ENCODE peak calls at places on chromosomes 5 and 9, in nine cellular contexts. O is GM23248; L is hypothalamus; H is activated T-cell treated with anti-CD3 and anti-CD28 coated beads, Interleukin-2, amount 50 U/mL, for 72 hours; G is activated T-helper 9 cell treated with anti-CD3 and anti-CD28 coated beads, Interleukin-2, amount 50 U/mL, for 16 hours; K is T-helper 9 cell; W is aorta; X is transverse colon; I is activated CD4-positive, alpha-beta memory T cell treated with anti-CD3 and anti-CD28 coated beads for 36 hours. E is an unnamed sample.

GRCh38 chr5:149799119-149799623 is 69.1 kb downstream of the PPARGC1B start:
- DNase-seq in H (no peak), O (peak; percentile 96), L (no peak), W (no peak), K (no peak), G (no peak), X (peak; percentile 74), I (no peak), E (peak; percentile 80)

GRCh38 chr5:34053571-34054271 is 10.7 kb upstream of the C1QTNF3 start:
- DNase-seq in W (no peak), O (peak; percentile 41), L (no peak), K (no peak), I (no peak), H (no peak), G (no peak), X (no peak), E (no peak)

GRCh38 chr9:34158362-34158869 is 20.4 kb upstream of the UBAP1 start:
- DNase-seq in I (no peak), H (no peak), L (no peak), W (no peak), G (no peak), O (peak; percentile 59), K (no peak), X (peak; percentile 15), E (peak; percentile 86)

GRCh38 chr5:92527311-92528078 is 1053.5 kb downstream of the NR2F1-AS1 start:
- DNase-seq in L (no peak), G (no peak), W (no peak), X (no peak), O (peak; percentile 72), I (no peak), H (no peak), K (no peak), E (peak; percentile 27)

GRCh38 chr5:132487841-132488555 is 2.6 kb downstream of the IRF1 start:
- DNase-seq in W (no peak), L (no peak), K (no peak), O (no peak), G (no peak), X (peak; percentile 15), H (peak; percentile 19), I (peak; percentile 12), E (no peak)

GRCh38 chr9:84140535-84141101 is 160.0 kb downstream of the RMI1 start:
- DNase-seq in O (peak; percentile 40), H (peak; percentile 25), K (no peak), I (peak; percentile 27), G (no peak), L (peak; percentile 28), X (peak; percentile 74), W (peak; percentile 42), E (no peak)

GRCh38 chr5:9058666-9059065 is 487.2 kb downstream of the SEMA5A start:
- DNase-seq in W (no peak), L (no peak), I (no peak), X (no peak), K (no peak), O (peak; percentile 54), G (no peak), H (no peak), E (no peak)

GRCh38 chr9:77766587-77766986 is 118.5 kb upstream of the GNA14 start:
- DNase-seq in O (no peak), W (no peak), I (no peak), L (no peak), G (no peak), X (no peak), H (no peak), K (no peak), E (no peak)

GRCh38 chr5:186091-187041 is 4.9 kb upstream of the LRRC14B start:
- DNase-seq in H (no peak), X (no peak), L (no peak), O (no peak), I (no peak), W (peak; percentile 40), G (no peak), K (no peak), E (no peak)

GRCh38 chr9:83472221-83472665 is 66.0 kb downstream of the FRMD3 start:
- DNase-seq in L (no peak), G (no peak), O (peak; percentile 70), I (no peak), W (no peak), H (no peak), X (peak; percentile 44), K (no peak), E (peak; percentile 56)

GRCh38 chr9:36560813-36561212 is 11.9 kb upstream of the MELK start:
- DNase-seq in G (no peak), H (no peak), W (no peak), I (no peak), O (peak; percentile 36), X (no peak), K (no peak), L (no peak), E (no peak)

GRCh38 chr5:61620660-61621650 is 288.9 kb downstream of the ZSWIM6 start:
- DNase-seq in G (no peak), W (no peak), X (no peak), O (no peak), K (no peak), L (peak; percentile 97), H (no peak), I (no peak), E (no peak)

GRCh38 chr5:178333821-178334481 is 101.3 kb upstream of the PHYKPL start:
- DNase-seq in H (no peak), W (peak; percentile 58), G (no peak), K (no peak), I (no peak), O (no peak), L (no peak), X (no peak), E (no peak)

GRCh38 chr5:5050797-5051196 is 89.3 kb upstream of the ADAMTS16 start:
- DNase-seq in G (no peak), H (no peak), I (no peak), W (no peak), O (no peak), X (no peak), K (no peak), L (no peak), E (peak; percentile 54)

GRCh38 chr5:150503977-150504620 is 3.8 kb upstream of the NDST1 start:
- DNase-seq in W (peak; percentile 69), O (peak; percentile 73), K (no peak), L (peak; percentile 86), X (peak; percentile 68), I (no peak), H (no peak), G (no peak), E (peak; percentile 75)

GRCh38 chr9:124394167-124394566 is 21.1 kb downstream of the PSMB7 start:
- DNase-seq in I (peak; percentile 15), O (peak; percentile 21), G (no peak), H (peak; percentile 16), L (no peak), X (no peak), K (no peak), W (no peak), E (no peak)

GRCh38 chr5:93221-93980 is 1.4 kb downstream of the PLEKHG4B start:
- DNase-seq in W (no peak), G (no peak), K (no peak), H (no peak), L (no peak), O (no peak), I (no peak), X (no peak), E (no peak)

GRCh38 chr5:136192015-136192525 is 892 bp downstream of the SMIM32 start:
- DNase-seq in K (no peak), G (no peak), O (peak; percentile 42), L (no peak), I (no peak), H (no peak), X (no peak), W (no peak), E (no peak)

GRCh38 chr5:68843600-68844342 is 250.0 kb upstream of the SLC30A5 start:
- DNase-seq in L (no peak), I (no peak), W (no peak), O (no peak), K (no peak), G (no peak), H (no peak), X (no peak), E (peak; percentile 41)

GRCh38 chr9:132752877-132753592 is 82.8 kb downstream of the GTF3C4 start:
- DNase-seq in L (no peak), O (no peak), I (no peak), K (no peak), G (no peak), W (no peak), X (no peak), H (no peak), E (no peak)

GRCh38 chr9:138074516-138074915 is 196.9 kb downstream of the CACNA1B start:
- DNase-seq in K (no peak), H (no peak), W (no peak), G (no peak), I (no peak), L (no peak), X (no peak), O (no peak), E (no peak)

GRCh38 chr9:107177243-107177839 is 105.7 kb upstream of the RAD23B start:
- DNase-seq in L (no peak), W (no peak), G (no peak), I (no peak), H (no peak), X (no peak), O (no peak), K (no peak), E (peak; percentile 69)

GRCh38 chr5:143114481-143114880 is 289.0 kb downstream of the NR3C1 start:
- DNase-seq in W (no peak), I (no peak), O (no peak), K (no peak), H (no peak), L (no peak), G (no peak), X (no peak), E (no peak)

GRCh38 chr9:115422932-115423440 is 305.0 kb upstream of the TNC start:
- DNase-seq in O (no peak), X (no peak), G (no peak), W (peak; percentile 74), K (no peak), I (no peak), L (no peak), H (no peak), E (no peak)

GRCh38 chr5:175738126-175738525 is 80.3 kb downstream of the HRH2 start:
- DNase-seq in X (no peak), W (peak; percentile 21), O (no peak), I (no peak), L (no peak), H (no peak), K (no peak), G (no peak), E (no peak)

GRCh38 chr9:119357697-119358096 is 11.5 kb downstream of the BRINP1 start:
- DNase-seq in L (no peak), G (no peak), I (no peak), X (no peak), W (no peak), O (no peak), K (no peak), H (no peak), E (no peak)

GRCh38 chr5:93583799-93584530 is 943 bp downstream of the NR2F1 start:
- DNase-seq in L (peak; percentile 29), W (peak; percentile 58), G (no peak), K (no peak), X (no peak), H (no peak), I (peak; percentile 42), O (peak; percentile 81), E (no peak)

GRCh38 chr5:53259176-53259575 is 149.6 kb upstream of the MOCS2 start:
- DNase-seq in G (no peak), W (no peak), K (no peak), X (no peak), L (no peak), O (no peak), I (no peak), H (no peak), E (no peak)

GRCh38 chr9:95736891-95737522 is 138.5 kb upstream of the ERCC6L2 start:
- DNase-seq in G (no peak), H (no peak), I (no peak), L (no peak), O (no peak), K (no peak), W (no peak), X (no peak), E (no peak)

GRCh38 chr5:5063533-5063953 is 76.6 kb upstream of the ADAMTS16 start:
- DNase-seq in H (no peak), X (no peak), K (no peak), O (peak; percentile 9), L (no peak), G (no peak), W (no peak), I (no peak), E (peak; percentile 86)

GRCh38 chr9:14531424-14532269 is 161.6 kb downstream of the ZDHHC21 start:
- DNase-seq in G (no peak), W (no peak), H (no peak), L (no peak), K (no peak), X (no peak), O (no peak), I (no peak), E (no peak)

E was measured in renal cortical epithelial cell.